ENCODE peak calls at places on chromosomes 11 and 22, in eight cellular contexts. W is EL; Z is PC-3; Y is MV-4-11; X is WTC11; G is fibroblast of mammary gland; D is NCI-H187; M is activated CD4-positive, CD25-positive, alpha-beta regulatory T cell. I is an unnamed sample.

GRCh38 chr11:102680945-102681344 is 24.6 kb downstream of the MMP27 start:
- DNase-seq in M (no peak), D (no peak), X (no peak), Z (no peak), Y (peak), G (peak), W (peak), I (no peak)

GRCh38 chr11:32829680-32830412 is at the start of gene PRRG4:
- DNase-seq in G (peak), D (peak), Y (peak), X (peak), M (no peak), W (peak), Z (peak), I (no peak)

GRCh38 chr22:37607912-37608476 is 640 bp upstream of the GGA1 start:
- DNase-seq in Y (no peak), M (no peak), Z (no peak), W (no peak), D (no peak), X (no peak), G (no peak), I (no peak)

GRCh38 chr11:98711011-98711410 is 309.7 kb upstream of the CNTN5 start:
- DNase-seq in W (no peak), X (no peak), G (no peak), M (no peak), Z (no peak), Y (no peak), D (no peak), I (no peak)

GRCh38 chr11:125404811-125405481 is 91.1 kb downstream of the FEZ1 start:
- DNase-seq in W (peak), G (peak), M (peak), D (peak), Y (no peak), Z (peak), X (peak), I (no peak)

GRCh38 chr11:95066721-95067041 is at the start of gene SRSF8:
- DNase-seq in D (no peak), M (no peak), X (no peak), Y (no peak), W (no peak), G (no peak), Z (no peak), I (no peak)

GRCh38 chr11:61467609-61468401 is 37.9 kb downstream of the SDHAF2 start:
- DNase-seq in M (no peak), Y (no peak), X (no peak), D (no peak), Z (no peak), W (no peak), G (no peak), I (no peak)

GRCh38 chr22:48426466-48427380 is 1401.0 kb downstream of the BRD1 start:
- DNase-seq in W (no peak), Y (no peak), M (no peak), Z (no peak), X (no peak), D (no peak), G (no peak), I (no peak)

GRCh38 chr11:130551388-130551787 is 102.9 kb downstream of the ADAMTS15 start:
- DNase-seq in G (peak), Z (no peak), Y (peak), M (no peak), W (no peak), D (no peak), X (no peak), I (no peak)

GRCh38 chr11:30326114-30326783 is 3.3 kb downstream of the ARL14EP start:
- DNase-seq in G (peak), X (no peak), Y (peak), D (no peak), W (peak), Z (peak), M (no peak), I (no peak)

GRCh38 chr22:50218996-50219727 is 18.4 kb downstream of the SELENOO start:
- DNase-seq in W (peak), X (peak), D (no peak), G (peak), M (no peak), Y (peak), Z (peak), I (no peak)

GRCh38 chr11:61543606-61544306 is 35.2 kb downstream of the LRRC10B start:
- DNase-seq in X (no peak), M (no peak), Z (peak), G (peak), W (peak), D (no peak), Y (peak), I (no peak)

GRCh38 chr11:47915407-47916137 is 64.8 kb upstream of the PTPRJ start:
- DNase-seq in D (no peak), M (no peak), Z (no peak), G (no peak), Y (no peak), W (no peak), X (no peak), I (no peak)

GRCh38 chr11:117604349-117604995 is 192.5 kb downstream of the DSCAML1 start:
- DNase-seq in Z (peak), G (no peak), Y (no peak), D (no peak), X (no peak), M (no peak), W (peak), I (no peak)

GRCh38 chr11:9838961-9839360 is 175.1 kb downstream of the SWAP70 start:
- DNase-seq in Y (no peak), D (no peak), W (peak), Z (peak), G (no peak), X (no peak), M (no peak), I (no peak)

GRCh38 chr11:118084247-118084646 is 2.5 kb downstream of the SMIM35 start:
- DNase-seq in G (peak), M (no peak), X (no peak), Y (peak), Z (peak), W (no peak), D (no peak), I (no peak)

GRCh38 chr11:47944555-47945128 is 35.7 kb upstream of the PTPRJ start:
- DNase-seq in Y (no peak), X (no peak), G (no peak), M (no peak), D (no peak), Z (peak), W (no peak), I (no peak)

GRCh38 chr11:83157755-83158473 is 983 bp downstream of the PCF11 start:
- DNase-seq in G (peak), W (peak), X (peak), Z (peak), D (peak), M (peak), Y (peak), I (no peak)

GRCh38 chr11:94650756-94651155 is 83.6 kb downstream of the PIWIL4 start:
- DNase-seq in D (no peak), X (no peak), Z (no peak), Y (peak), M (no peak), W (peak), G (peak), I (no peak)

I was measured in pulmonary artery endothelial cell.